ENCODE peak calls at places on chromosomes 5 and 9, in six cellular contexts. E, R, Z, L, X and C are unnamed samples.

GRCh38 chr5:113487779-113488644 is at the start of gene MCC:
- DNase-seq in E (no peak), R (peak; percentile 61), Z (peak; percentile 65), X (peak; percentile 60), L (peak; percentile 70), C (peak; percentile 84)

GRCh38 chr9:113798062-113799030 is 77.8 kb upstream of the ZNF618 start:
- DNase-seq in R (no peak), L (no peak), E (no peak), X (no peak), Z (no peak), C (no peak)

GRCh38 chr9:35923927-35924763 is 14.9 kb downstream of the SPAAR start:
- DNase-seq in Z (no peak), L (peak; percentile 61), X (no peak), R (no peak), E (no peak), C (no peak)

GRCh38 chr5:68333649-68334549 is 118.3 kb downstream of the PIK3R1 start:
- DNase-seq in Z (no peak), R (no peak), X (no peak), E (no peak), L (peak; percentile 46), C (no peak)

GRCh38 chr9:130981761-130982147 is 27.2 kb upstream of the LAMC3 start:
- DNase-seq in E (no peak), X (no peak), L (no peak), R (no peak), Z (no peak), C (no peak)

GRCh38 chr5:142680605-142681259 is 5.2 kb downstream of the FGF1 start:
- DNase-seq in Z (no peak), L (peak; percentile 78), R (no peak), E (no peak), X (peak; percentile 53), C (no peak)

GRCh38 chr5:159135896-159136531 is 36.3 kb upstream of the EBF1 start:
- DNase-seq in R (no peak), Z (no peak), E (no peak), X (no peak), L (peak; percentile 18), C (no peak)

GRCh38 chr5:119063579-119064379 is 7.1 kb upstream of the DMXL1 start:
- DNase-seq in X (no peak), R (no peak), L (no peak), E (no peak), Z (no peak), C (no peak)

GRCh38 chr5:69237877-69238276 is 3.2 kb downstream of the CDK7 start:
- DNase-seq in R (no peak), L (no peak), E (no peak), X (no peak), Z (no peak), C (no peak)

GRCh38 chr5:126888180-126888579 is 111.2 kb downstream of the LMNB1 start:
- DNase-seq in X (no peak), R (no peak), Z (no peak), E (no peak), L (no peak), C (no peak)

GRCh38 chr9:13628526-13628925 is 349.0 kb upstream of the MPDZ start:
- DNase-seq in E (no peak), Z (no peak), L (no peak), R (no peak), X (no peak), C (no peak)

GRCh38 chr9:15155826-15156225 is 151.2 kb downstream of the TTC39B start:
- DNase-seq in Z (no peak), X (no peak), E (no peak), L (no peak), R (no peak), C (no peak)

GRCh38 chr5:140857177-140857986 is 1.7 kb downstream of the PCDHA10 start:
- DNase-seq in R (no peak), Z (no peak), E (no peak), L (no peak), X (no peak), C (no peak)

GRCh38 chr9:90009447-90009846 is 404.6 kb downstream of the GADD45G start:
- DNase-seq in Z (no peak), E (no peak), X (no peak), L (no peak), R (no peak), C (no peak)

GRCh38 chr5:155079698-155080097 is 66.1 kb downstream of the KIF4B start:
- DNase-seq in L (no peak), Z (no peak), R (no peak), X (no peak), E (no peak), C (no peak)

GRCh38 chr9:129568560-129569505 is 52.1 kb downstream of the C9orf50 start:
- DNase-seq in L (peak; percentile 53), Z (peak; percentile 83), R (no peak), X (peak; percentile 71), E (no peak), C (no peak)

GRCh38 chr9:87065981-87066380 is 118.7 kb upstream of the GAS1 start:
- DNase-seq in E (no peak), L (no peak), Z (no peak), R (no peak), X (no peak), C (no peak)

GRCh38 chr5:120405291-120405864 is 58.7 kb upstream of the PRR16 start:
- DNase-seq in Z (no peak), L (no peak), X (no peak), R (no peak), E (no peak), C (no peak)

GRCh38 chr5:109685916-109686315 is 3.8 kb upstream of the MAN2A1 start:
- DNase-seq in R (no peak), E (no peak), Z (no peak), L (no peak), X (no peak), C (no peak)

GRCh38 chr5:14435481-14435880 is 146.1 kb upstream of the OTULINL start:
- DNase-seq in R (no peak), L (no peak), X (no peak), E (no peak), Z (no peak), C (no peak)

GRCh38 chr5:32646570-32646969 is 61.2 kb downstream of the SUB1 start:
- DNase-seq in X (no peak), R (no peak), E (no peak), L (no peak), Z (no peak), C (no peak)

GRCh38 chr9:136324501-136325300 is 2.6 kb upstream of the GPSM1 start:
- DNase-seq in X (peak; percentile 86), R (no peak), L (no peak), Z (peak; percentile 35), E (no peak), C (no peak)

GRCh38 chr9:120394058-120394669 is 185.8 kb downstream of the CDK5RAP2 start:
- DNase-seq in L (no peak), E (no peak), Z (no peak), R (no peak), X (no peak), C (no peak)

GRCh38 chr9:120894404-120895226 is 17.6 kb upstream of the PHF19 start:
- DNase-seq in X (peak; percentile 50), L (no peak), R (no peak), E (no peak), Z (peak; percentile 76), C (no peak)

GRCh38 chr5:95840969-95841368 is 18.4 kb upstream of the GLRX start:
- DNase-seq in L (no peak), R (no peak), Z (no peak), E (no peak), X (no peak), C (no peak)

GRCh38 chr5:95839658-95840057 is 17.1 kb upstream of the GLRX start:
- DNase-seq in L (no peak), R (no peak), X (no peak), E (no peak), Z (no peak), C (no peak)

GRCh38 chr5:95842955-95843544 is 20.5 kb upstream of the GLRX start:
- DNase-seq in E (no peak), L (no peak), X (peak; percentile 84), R (no peak), Z (no peak), C (peak; percentile 67)

GRCh38 chr5:95843733-95844223 is 21.3 kb upstream of the GLRX start:
- DNase-seq in Z (no peak), R (no peak), L (no peak), X (peak; percentile 55), E (no peak), C (no peak)

DNA sequence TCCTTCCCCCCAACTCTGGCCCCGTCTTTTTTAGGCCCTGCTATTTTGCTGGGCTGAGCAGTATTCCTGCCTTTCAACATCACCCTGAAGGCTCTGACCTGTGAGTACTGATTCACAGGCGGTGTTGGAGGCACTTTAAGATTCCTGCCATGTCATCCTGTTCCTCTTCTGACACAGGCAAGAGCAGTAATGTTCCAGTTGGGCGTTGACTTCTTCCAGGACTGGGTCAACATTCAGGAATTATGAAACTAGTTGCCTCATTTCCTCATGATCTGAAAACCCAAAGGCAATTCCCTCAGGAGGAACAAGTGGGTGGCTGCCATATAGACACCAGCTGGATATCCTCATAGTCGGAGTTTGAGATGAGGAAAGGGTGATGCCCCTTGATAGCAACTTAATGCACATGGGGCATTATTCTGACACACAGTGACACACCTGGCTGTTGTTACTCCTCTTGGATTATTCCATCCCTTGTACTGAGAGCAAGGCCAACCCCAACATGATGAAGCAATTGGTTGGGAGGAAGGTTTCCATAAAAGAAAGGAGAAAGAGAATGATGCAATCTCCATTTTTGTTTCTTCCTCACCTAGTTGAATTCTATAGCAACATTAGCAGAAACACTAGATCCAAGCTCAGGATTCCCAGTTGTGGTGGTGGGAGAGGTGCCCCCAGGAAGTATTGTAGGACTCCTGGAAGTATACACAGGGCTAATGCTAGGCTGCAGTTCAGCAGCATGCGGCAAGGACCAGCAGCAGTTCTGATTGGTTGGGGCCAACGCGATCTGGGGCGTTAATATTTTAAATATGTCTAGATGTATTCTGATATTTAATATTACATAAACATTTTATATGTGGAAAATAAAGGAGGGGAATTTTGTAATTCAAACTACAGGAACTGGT is 19.6 kb upstream of the GLRX start:
- DNase-seq in Z (no peak), X (peak; percentile 51), E (no peak), L (no peak), R (no peak), C (no peak)
- TF ChIP-seq EP300 in Z (peak; percentile 44), X (no peak), E (no peak), L (peak; percentile 49), R (peak; percentile 62), C (no peak)

GRCh38 chr5:50962934-50963646 is 296.7 kb downstream of the PARP8 start:
- DNase-seq in Z (no peak), R (peak; percentile 47), X (peak; percentile 88), E (no peak), L (peak; percentile 65), C (peak; percentile 88)
- H3K27ac ChIP-seq in Z (no peak overlapping the region), R (no peak overlapping the region), X (peak overlapping the region; percentile 82), E (no peak overlapping the region), L (no peak overlapping the region), C (no peak overlapping the region)

DNA sequence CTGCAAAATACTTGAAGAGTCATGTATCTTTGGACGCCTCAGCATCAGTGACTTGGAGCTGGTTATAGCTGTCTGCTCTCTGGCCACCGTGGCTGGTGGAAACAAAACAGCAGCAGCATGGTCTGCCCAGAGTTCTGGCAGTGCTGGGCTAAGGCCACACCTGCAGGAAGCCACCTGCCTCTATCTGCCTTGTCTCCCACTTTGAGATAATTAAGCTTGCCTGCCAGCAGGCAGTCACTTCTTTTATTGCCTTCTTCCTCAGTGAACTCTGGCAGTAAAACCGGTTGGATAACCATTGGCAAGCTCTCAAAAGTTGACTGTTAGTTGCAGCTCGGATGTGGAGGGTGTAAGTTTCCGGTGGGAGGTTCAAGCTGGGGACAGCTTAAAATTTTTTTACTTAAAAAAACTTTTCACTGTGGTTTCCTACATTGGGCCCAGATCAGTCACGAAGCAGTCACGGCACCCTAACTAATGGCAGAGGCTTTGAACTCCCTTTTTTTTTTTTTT is 4.9 kb downstream of the SMIM3 start:
- DNase-seq in E (peak; percentile 52), Z (peak; percentile 63), X (peak; percentile 54), L (no peak), R (no peak), C (peak; percentile 77)
- TF ChIP-seq EP300 in E (no peak), Z (no peak), X (no peak), L (no peak), R (peak; percentile 39), C (no peak)

GRCh38 chr9:99918134-99918533 is 11.7 kb downstream of the STX17 start:
- DNase-seq in E (no peak), Z (no peak), R (no peak), L (no peak), X (no peak), C (no peak)
- H3K27ac ChIP-seq in E (no peak overlapping the region), Z (no peak overlapping the region), R (no peak overlapping the region), L (no peak overlapping the region), X (no peak overlapping the region), C (no peak overlapping the region)